ENCODE peak calls at places on chromosomes 5 and 9, in seven cellular contexts. One of them, this sample, is unnamed.

GRCh38 chr5:160619381-160619780 is 197.7 kb downstream of the PTTG1 start:
- DNase-seq in K562: no peak
- DNase-seq in HEK293T: no peak
- DNase-seq in GM12878: no peak
- DNase-seq in HCT116: no peak
- DNase-seq in H1: no peak
- DNase-seq in HepG2: no peak
- DNase-seq in this sample: no peak

GRCh38 chr5:166596043-166596442 is 1695.4 kb upstream of the WWC1 start:
- DNase-seq in K562: no peak
- DNase-seq in HEK293T: no peak
- DNase-seq in GM12878: no peak
- DNase-seq in HCT116: no peak
- DNase-seq in H1: no peak
- DNase-seq in HepG2: no peak
- DNase-seq in this sample: no peak

GRCh38 chr5:79689541-79690466 is at the start of gene CMYA5:
- DNase-seq in K562: no peak
- DNase-seq in HEK293T: no peak
- DNase-seq in GM12878: no peak
- DNase-seq in HCT116: no peak
- DNase-seq in H1: peak; percentile 80
- DNase-seq in HepG2: no peak
- DNase-seq in this sample: peak; percentile 70

GRCh38 chr9:110538169-110538568 is 41.4 kb downstream of the SVEP1 start:
- DNase-seq in K562: no peak
- DNase-seq in HEK293T: no peak
- DNase-seq in GM12878: no peak
- DNase-seq in HCT116: no peak
- DNase-seq in H1: no peak
- DNase-seq in HepG2: no peak
- DNase-seq in this sample: no peak

GRCh38 chr5:100590867-100591266 is 55.7 kb downstream of the FAM174A start:
- DNase-seq in K562: no peak
- DNase-seq in HEK293T: no peak
- DNase-seq in GM12878: no peak
- DNase-seq in HCT116: no peak
- DNase-seq in H1: no peak
- DNase-seq in HepG2: no peak
- DNase-seq in this sample: no peak

GRCh38 chr9:133781828-133782135 is 43.6 kb upstream of the SARDH start:
- DNase-seq in K562: no peak
- DNase-seq in HEK293T: no peak
- DNase-seq in GM12878: no peak
- DNase-seq in HCT116: no peak
- DNase-seq in H1: no peak
- DNase-seq in HepG2: no peak
- DNase-seq in this sample: no peak

GRCh38 chr5:130032807-130033206 is 128.5 kb downstream of the CHSY3 start:
- DNase-seq in K562: no peak
- DNase-seq in HEK293T: no peak
- DNase-seq in GM12878: no peak
- DNase-seq in HCT116: no peak
- DNase-seq in H1: no peak
- DNase-seq in HepG2: no peak
- DNase-seq in this sample: no peak

GRCh38 chr9:125747053-125747764 is at the start of gene PBX3:
- DNase-seq in K562: peak; percentile 52
- DNase-seq in HEK293T: peak; percentile 53
- DNase-seq in GM12878: no peak
- DNase-seq in HCT116: no peak
- DNase-seq in H1: peak; percentile 66
- DNase-seq in HepG2: no peak
- DNase-seq in this sample: peak; percentile 47

GRCh38 chr5:171954721-171955120 is 51.7 kb downstream of the FBXW11 start:
- DNase-seq in K562: no peak
- DNase-seq in HEK293T: no peak
- DNase-seq in GM12878: no peak
- DNase-seq in HCT116: no peak
- DNase-seq in H1: no peak
- DNase-seq in HepG2: no peak
- DNase-seq in this sample: no peak

GRCh38 chr5:104186100-104186499 is 623.5 kb upstream of the NUDT12 start:
- DNase-seq in K562: peak; percentile 38
- DNase-seq in HEK293T: no peak
- DNase-seq in GM12878: no peak
- DNase-seq in HCT116: peak; percentile 10
- DNase-seq in H1: no peak
- DNase-seq in HepG2: no peak
- DNase-seq in this sample: peak; percentile 16

GRCh38 chr9:2127486-2127885 is 112.3 kb downstream of the SMARCA2 start:
- DNase-seq in K562: no peak
- DNase-seq in HEK293T: no peak
- DNase-seq in GM12878: no peak
- DNase-seq in HCT116: no peak
- DNase-seq in H1: no peak
- DNase-seq in HepG2: no peak
- DNase-seq in this sample: no peak

GRCh38 chr5:119966028-119966427 is 336.7 kb downstream of the FAM170A start:
- DNase-seq in K562: no peak
- DNase-seq in HEK293T: no peak
- DNase-seq in GM12878: no peak
- DNase-seq in HCT116: no peak
- DNase-seq in H1: no peak
- DNase-seq in HepG2: no peak
- DNase-seq in this sample: no peak

GRCh38 chr9:107243757-107244156 is 39.3 kb upstream of the RAD23B start:
- DNase-seq in K562: peak; percentile 11
- DNase-seq in HEK293T: no peak
- DNase-seq in GM12878: no peak
- DNase-seq in HCT116: peak; percentile 99
- DNase-seq in H1: no peak
- DNase-seq in HepG2: peak; percentile 89
- DNase-seq in this sample: no peak

GRCh38 chr5:14526493-14526892 is 55.1 kb upstream of the OTULINL start:
- DNase-seq in K562: no peak
- DNase-seq in HEK293T: no peak
- DNase-seq in GM12878: no peak
- DNase-seq in HCT116: no peak
- DNase-seq in H1: no peak
- DNase-seq in HepG2: no peak
- DNase-seq in this sample: no peak

GRCh38 chr9:31588010-31588409 is 796.4 kb upstream of the ACO1 start:
- DNase-seq in K562: no peak
- DNase-seq in HEK293T: no peak
- DNase-seq in GM12878: no peak
- DNase-seq in HCT116: no peak
- DNase-seq in H1: no peak
- DNase-seq in HepG2: no peak
- DNase-seq in this sample: no peak

GRCh38 chr5:54883374-54884194 is 101.8 kb downstream of the ESM1 start:
- DNase-seq in K562: peak; percentile 15
- DNase-seq in HEK293T: no peak
- DNase-seq in GM12878: no peak
- DNase-seq in HCT116: no peak
- DNase-seq in H1: peak; percentile 81
- DNase-seq in HepG2: no peak
- DNase-seq in this sample: peak; percentile 72
- TF ChIP-seq SP1 in K562: no peak
- TF ChIP-seq SP1 in HEK293T: no peak
- TF ChIP-seq SP1 in GM12878: no peak
- TF ChIP-seq SP1 in HCT116: no peak
- TF ChIP-seq SP1 in H1: no peak
- TF ChIP-seq SP1 in HepG2: no peak
- TF ChIP-seq SP1 in this sample: no peak

GRCh38 chr9:75532651-75533050 is 357.8 kb upstream of the PCSK5 start:
- DNase-seq in K562: no peak
- DNase-seq in HEK293T: no peak
- DNase-seq in GM12878: no peak
- DNase-seq in HCT116: no peak
- DNase-seq in H1: no peak
- DNase-seq in HepG2: no peak
- DNase-seq in this sample: no peak

GRCh38 chr9:75529463-75529862 is 361.0 kb upstream of the PCSK5 start:
- DNase-seq in K562: no peak
- DNase-seq in HEK293T: no peak
- DNase-seq in GM12878: no peak
- DNase-seq in HCT116: no peak
- DNase-seq in H1: no peak
- DNase-seq in HepG2: no peak
- DNase-seq in this sample: no peak

GRCh38 chr9:75531588-75531987 is 358.9 kb upstream of the PCSK5 start:
- DNase-seq in K562: no peak
- DNase-seq in HEK293T: no peak
- DNase-seq in GM12878: no peak
- DNase-seq in HCT116: no peak
- DNase-seq in H1: no peak
- DNase-seq in HepG2: no peak
- DNase-seq in this sample: no peak
- TF ChIP-seq SP1 in K562: no peak
- TF ChIP-seq SP1 in HEK293T: no peak
- TF ChIP-seq SP1 in GM12878: no peak
- TF ChIP-seq SP1 in HCT116: no peak
- TF ChIP-seq SP1 in H1: no peak
- TF ChIP-seq SP1 in HepG2: no peak
- TF ChIP-seq SP1 in this sample: no peak

DNA sequence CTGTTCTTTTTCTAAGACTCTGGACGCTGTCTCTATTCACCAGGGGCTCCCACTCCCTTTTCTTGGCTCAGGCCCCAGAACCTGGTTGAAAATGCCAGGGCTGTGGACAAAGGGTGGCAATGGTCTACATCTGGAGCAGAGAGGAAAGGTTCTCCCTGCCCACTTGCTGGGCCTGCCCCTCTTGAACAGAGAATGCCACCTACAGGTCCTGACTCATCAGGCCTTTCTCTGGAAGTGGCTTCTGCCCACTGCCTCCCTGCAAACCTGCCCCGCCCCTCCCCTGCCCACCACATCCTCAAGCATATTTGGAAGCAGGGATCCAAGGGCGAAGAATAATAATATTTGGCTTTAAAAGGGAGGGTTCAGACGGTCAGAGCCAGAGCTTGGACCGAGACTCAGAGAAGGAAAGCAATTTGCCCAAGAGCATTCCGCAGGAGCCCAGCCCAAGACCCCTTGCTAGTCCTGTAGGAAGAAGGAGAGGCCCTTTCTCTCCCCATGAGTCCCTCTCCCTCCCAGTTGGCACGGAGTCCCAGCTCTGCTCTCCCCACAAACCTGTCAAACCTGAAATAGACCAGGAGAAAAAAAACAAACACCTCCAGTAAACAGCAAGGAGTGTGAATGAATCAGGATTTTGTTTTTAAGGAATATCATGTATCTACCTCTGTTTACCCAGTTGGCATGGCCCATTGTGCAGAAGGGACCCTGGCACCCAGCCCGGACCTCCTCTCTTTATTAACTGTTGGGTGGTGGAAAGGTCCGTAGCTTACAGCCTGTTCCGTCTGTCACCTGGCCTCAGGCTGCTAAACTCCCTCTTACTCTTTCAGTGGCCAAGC is 37.8 kb upstream of the STXBP1 start:
- DNase-seq in K562: no peak
- DNase-seq in HEK293T: no peak
- DNase-seq in GM12878: no peak
- DNase-seq in HCT116: no peak
- DNase-seq in H1: no peak
- DNase-seq in HepG2: no peak
- DNase-seq in this sample: no peak
- TF ChIP-seq SP1 in K562: no peak
- TF ChIP-seq SP1 in HEK293T: no peak
- TF ChIP-seq SP1 in GM12878: no peak
- TF ChIP-seq SP1 in HCT116: no peak
- TF ChIP-seq SP1 in H1: no peak
- TF ChIP-seq SP1 in HepG2: no peak
- TF ChIP-seq SP1 in this sample: no peak

DNA sequence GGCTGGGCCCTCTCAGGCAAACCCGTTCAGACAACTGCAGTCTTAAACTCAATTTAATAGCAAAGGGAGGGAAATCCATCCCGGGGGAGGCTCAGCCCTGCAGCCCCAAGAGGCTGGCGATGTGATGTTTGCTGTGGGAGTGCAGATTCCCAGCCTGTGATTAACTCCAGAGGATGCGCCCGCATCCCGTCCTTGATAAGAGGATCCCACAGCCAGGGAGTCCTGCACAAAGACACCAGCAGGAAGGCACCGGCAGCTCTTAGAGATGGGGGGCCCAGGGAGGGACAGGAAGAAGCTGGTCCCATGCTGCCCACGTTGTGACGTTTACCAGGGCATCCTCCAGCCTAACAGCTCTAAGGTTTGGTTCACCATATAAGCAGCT is 64.7 kb downstream of the MRPL36 start:
- DNase-seq in K562: no peak
- DNase-seq in HEK293T: no peak
- DNase-seq in GM12878: no peak
- DNase-seq in HCT116: no peak
- DNase-seq in H1: peak; percentile 43
- DNase-seq in HepG2: no peak
- DNase-seq in this sample: no peak
- TF ChIP-seq SP1 in K562: no peak
- TF ChIP-seq SP1 in HEK293T: no peak
- TF ChIP-seq SP1 in GM12878: no peak
- TF ChIP-seq SP1 in HCT116: no peak
- TF ChIP-seq SP1 in H1: no peak
- TF ChIP-seq SP1 in HepG2: no peak
- TF ChIP-seq SP1 in this sample: no peak

DNA sequence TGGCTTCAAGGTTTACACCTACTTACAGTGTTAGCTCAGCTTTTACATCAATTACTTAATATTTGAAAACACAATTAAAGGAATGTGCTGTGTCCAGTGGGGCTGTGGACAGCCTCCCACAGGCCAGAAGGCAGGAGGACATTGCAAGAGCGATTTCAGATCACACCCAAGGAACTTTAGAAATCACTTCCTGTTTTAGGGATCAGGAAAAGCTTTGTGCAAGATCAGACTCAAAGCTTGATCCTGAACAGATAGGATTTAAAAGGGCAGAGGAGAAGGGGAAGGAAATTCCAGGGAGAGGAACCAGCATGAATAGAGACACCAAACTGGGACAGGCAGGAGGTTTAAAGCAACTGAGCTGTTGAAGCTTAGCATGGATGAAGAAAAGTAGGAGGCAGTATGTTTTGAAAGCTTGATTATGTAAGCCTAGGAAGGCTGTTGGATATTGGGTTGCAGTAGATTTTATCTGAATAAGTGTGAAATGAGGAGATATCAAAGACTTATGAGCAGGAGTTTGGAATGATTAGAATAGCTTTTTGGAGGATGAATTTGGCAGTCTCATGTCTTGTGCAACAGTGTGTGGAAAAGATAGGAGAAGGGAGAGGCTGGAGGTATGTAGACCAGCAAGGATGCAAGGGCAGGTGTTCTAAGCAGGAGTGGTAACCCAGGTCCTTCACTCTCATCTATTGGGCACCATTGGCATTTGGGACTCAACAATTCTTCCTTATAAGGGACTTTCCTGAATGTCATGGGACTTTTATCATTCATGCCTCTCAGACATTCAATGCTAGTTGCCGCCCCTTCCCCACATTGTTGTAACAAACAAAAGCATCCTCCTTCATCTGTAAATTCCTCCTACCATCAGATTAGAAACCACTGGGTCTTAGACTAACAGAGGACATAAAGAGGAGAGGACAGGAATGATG is 123.5 kb downstream of the TARS1 start:
- DNase-seq in K562: no peak
- DNase-seq in HEK293T: no peak
- DNase-seq in GM12878: no peak
- DNase-seq in HCT116: no peak
- DNase-seq in H1: no peak
- DNase-seq in HepG2: no peak
- DNase-seq in this sample: no peak
- TF ChIP-seq SP1 in K562: no peak
- TF ChIP-seq SP1 in HEK293T: no peak
- TF ChIP-seq SP1 in GM12878: no peak
- TF ChIP-seq SP1 in HCT116: no peak
- TF ChIP-seq SP1 in H1: no peak
- TF ChIP-seq SP1 in HepG2: no peak
- TF ChIP-seq SP1 in this sample: no peak